ENCODE peak calls at places on chromosomes 12 and 14, in nine cellular contexts. W, D, R, A, B, K, E, X and Z are unnamed samples.

GRCh38 chr14:103110681-103111296 is 12.5 kb upstream of the TNFAIP2 start:
- DNase-seq in W (no peak), D (peak), R (no peak), A (no peak), B (no peak), K (peak), E (no peak), X (peak), Z (no peak)

GRCh38 chr14:74429221-74429691 is 3.2 kb upstream of the SYNDIG1L start:
- DNase-seq in W (no peak), D (no peak), R (no peak), A (no peak), B (no peak), K (no peak), E (no peak), X (no peak), Z (no peak)

GRCh38 chr14:35369701-35370191 is 34.8 kb downstream of the NFKBIA start:
- DNase-seq in W (no peak), D (no peak), R (no peak), A (no peak), B (peak), K (no peak), E (no peak), X (no peak), Z (no peak)

GRCh38 chr12:89354630-89354931 is 2.3 kb upstream of the DUSP6 start:
- DNase-seq in W (no peak), D (no peak), R (no peak), A (no peak), B (peak), K (no peak), E (no peak), X (peak), Z (no peak)

GRCh38 chr14:58078068-58078467 is 73.9 kb downstream of the ARMH4 start:
- DNase-seq in W (peak), D (no peak), R (no peak), A (no peak), B (no peak), K (peak), E (peak), X (no peak), Z (no peak)

GRCh38 chr12:49070971-49071370 is 1.2 kb upstream of the RHEBL1 start:
- DNase-seq in W (no peak), D (no peak), R (no peak), A (no peak), B (no peak), K (no peak), E (no peak), X (no peak), Z (no peak)

GRCh38 chr14:105015242-105015641 is 5.6 kb downstream of the CDCA4 start:
- DNase-seq in W (no peak), D (no peak), R (no peak), A (no peak), B (no peak), K (no peak), E (no peak), X (no peak), Z (no peak)

GRCh38 chr12:77161944-77162343 is 96.6 kb upstream of the E2F7 start:
- DNase-seq in W (no peak), D (no peak), R (no peak), A (no peak), B (no peak), K (no peak), E (no peak), X (no peak), Z (no peak)

GRCh38 chr14:68210729-68211299 is 391.2 kb downstream of the RAD51B start:
- DNase-seq in W (peak), D (no peak), R (no peak), A (peak), B (peak), K (peak), E (peak), X (peak), Z (peak)

DNA sequence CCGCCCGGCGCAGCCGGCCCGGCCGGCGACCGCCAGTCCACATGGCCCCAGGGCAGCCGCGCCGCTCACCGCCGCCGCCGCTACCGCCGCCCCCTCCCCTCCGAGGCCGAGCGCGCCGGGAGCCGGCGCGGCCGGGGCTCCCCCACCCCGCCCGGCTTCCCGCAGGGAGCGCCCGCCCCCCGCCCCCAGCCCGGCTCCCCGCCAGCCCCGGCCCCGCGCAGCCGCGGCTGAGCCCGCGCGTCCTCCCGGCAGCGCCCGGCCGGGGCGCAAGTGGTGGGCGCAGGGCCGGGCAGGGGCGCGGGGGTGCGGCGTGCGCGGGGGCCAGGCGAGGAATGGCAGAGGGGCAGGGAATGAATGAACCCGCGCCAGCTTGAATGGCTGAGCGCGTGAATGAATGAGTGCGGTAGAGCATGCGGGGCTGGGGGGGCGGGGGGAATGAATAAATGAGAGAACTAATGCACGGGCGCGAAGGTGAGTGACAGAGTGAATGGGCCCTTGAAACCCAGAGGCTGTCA is at the start of gene BEGAIN:
- DNase-seq in W (no peak), D (no peak), R (no peak), A (no peak), B (no peak), K (no peak), E (no peak), X (no peak), Z (no peak)
- H3K27ac ChIP-seq in W (no peak), D (peak), R (no peak), A (no peak), B (peak), K (no peak), E (no peak), X (no peak), Z (no peak)

GRCh38 chr12:113361574-113362370 is 3.4 kb downstream of the PLBD2 start:
- DNase-seq in W (no peak), D (no peak), R (no peak), A (no peak), B (no peak), K (peak), E (no peak), X (no peak), Z (no peak)

GRCh38 chr12:113359133-113359938 is 949 bp downstream of the PLBD2 start:
- DNase-seq in W (no peak), D (peak), R (no peak), A (no peak), B (no peak), K (peak), E (no peak), X (no peak), Z (no peak)

GRCh38 chr12:113364698-113365097 is 6.3 kb downstream of the PLBD2 start:
- DNase-seq in W (no peak), D (no peak), R (no peak), A (no peak), B (no peak), K (no peak), E (no peak), X (no peak), Z (no peak)

GRCh38 chr12:113358381-113359132 is at the start of gene PLBD2:
- DNase-seq in W (peak), D (peak), R (peak), A (peak), B (peak), K (peak), E (peak), X (peak), Z (peak)

GRCh38 chr12:113359939-113360748 is 1.8 kb downstream of the PLBD2 start:
- DNase-seq in W (peak), D (no peak), R (no peak), A (no peak), B (no peak), K (peak), E (no peak), X (no peak), Z (no peak)
- H3K27ac ChIP-seq in W (no peak), D (peak), R (no peak), A (no peak), B (peak), K (no peak), E (no peak), X (no peak), Z (peak)

GRCh38 chr12:32502693-32503510 is 103.5 kb downstream of the FGD4 start:
- DNase-seq in W (no peak), D (peak), R (no peak), A (no peak), B (no peak), K (peak), E (no peak), X (no peak), Z (no peak)
- H3K27ac ChIP-seq in W (no peak), D (peak), R (no peak), A (no peak), B (no peak), K (peak), E (no peak), X (no peak), Z (no peak)

DNA sequence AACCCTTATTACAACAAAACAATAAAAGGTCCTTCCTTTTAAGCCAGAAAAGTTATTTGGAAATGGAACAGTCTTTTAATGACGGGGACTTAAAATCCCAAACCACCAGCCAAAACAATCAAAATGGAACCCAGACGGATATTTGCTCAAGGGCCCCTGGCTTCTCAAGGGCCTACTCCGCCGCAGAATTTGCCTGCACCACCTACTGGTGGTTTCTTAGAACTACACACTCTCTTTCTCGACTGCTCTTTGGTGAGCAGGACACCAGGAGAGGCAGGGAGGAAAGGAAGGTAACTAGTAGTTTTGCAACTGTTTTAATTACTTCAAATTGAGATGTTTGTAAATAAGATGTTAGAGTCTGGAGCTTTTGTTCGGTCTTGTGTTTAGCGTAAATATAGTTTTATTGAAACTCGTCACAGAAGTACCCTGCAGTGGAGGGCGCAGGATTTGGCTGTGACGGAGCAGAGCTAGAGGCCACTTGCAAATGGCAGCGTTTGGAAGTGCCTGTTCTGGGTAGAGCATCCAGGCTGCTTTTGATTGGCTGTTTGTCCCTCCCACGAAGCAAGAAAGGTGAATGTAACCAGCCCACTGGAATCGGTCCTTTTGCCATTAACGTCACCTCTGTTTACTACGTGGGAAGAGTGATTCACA is 238.5 kb downstream of the CACNA1C start:
- DNase-seq in W (peak), D (no peak), R (no peak), A (no peak), B (peak), K (peak), E (no peak), X (peak), Z (peak)
- H3K27ac ChIP-seq in W (no peak), D (no peak), R (no peak), A (no peak), B (no peak), K (peak), E (no peak), X (no peak), Z (no peak)

GRCh38 chr12:51369581-51369980 is 21.6 kb downstream of the GALNT6 start:
- DNase-seq in W (no peak), D (no peak), R (no peak), A (no peak), B (no peak), K (no peak), E (no peak), X (no peak), Z (peak)
- H3K27ac ChIP-seq in W (peak), D (no peak), R (peak), A (peak), B (peak), K (no peak), E (no peak), X (peak), Z (peak)

GRCh38 chr12:75549989-75550388 is 38.6 kb upstream of the KRR1 start:
- DNase-seq in W (no peak), D (no peak), R (no peak), A (no peak), B (no peak), K (no peak), E (no peak), X (no peak), Z (no peak)

GRCh38 chr12:75551477-75551876 is 40.1 kb upstream of the KRR1 start:
- DNase-seq in W (no peak), D (no peak), R (no peak), A (no peak), B (no peak), K (no peak), E (no peak), X (no peak), Z (no peak)

GRCh38 chr12:75550906-75551305 is 39.5 kb upstream of the KRR1 start:
- DNase-seq in W (no peak), D (no peak), R (no peak), A (no peak), B (no peak), K (no peak), E (no peak), X (no peak), Z (no peak)

GRCh38 chr12:75550401-75550851 is 39.0 kb upstream of the KRR1 start:
- DNase-seq in W (no peak), D (no peak), R (no peak), A (no peak), B (no peak), K (peak), E (no peak), X (no peak), Z (no peak)

GRCh38 chr12:75548879-75549278 is 37.5 kb upstream of the KRR1 start:
- DNase-seq in W (no peak), D (no peak), R (no peak), A (no peak), B (no peak), K (no peak), E (no peak), X (no peak), Z (no peak)
- H3K27ac ChIP-seq in W (no peak), D (no peak), R (no peak), A (no peak), B (no peak), K (no peak), E (no peak), X (no peak), Z (no peak)

GRCh38 chr12:127267128-127267527 is 999.8 kb upstream of the TMEM132C start:
- DNase-seq in W (no peak), D (no peak), R (no peak), A (no peak), B (no peak), K (no peak), E (no peak), X (no peak), Z (no peak)

GRCh38 chr12:127260959-127261358 is 1006.0 kb upstream of the TMEM132C start:
- DNase-seq in W (no peak), D (no peak), R (no peak), A (no peak), B (no peak), K (no peak), E (no peak), X (no peak), Z (no peak)

GRCh38 chr12:127262658-127263057 is 1004.3 kb upstream of the TMEM132C start:
- DNase-seq in W (no peak), D (no peak), R (no peak), A (no peak), B (no peak), K (no peak), E (no peak), X (no peak), Z (no peak)

GRCh38 chr12:127260531-127260930 is 1006.4 kb upstream of the TMEM132C start:
- DNase-seq in W (peak), D (no peak), R (no peak), A (no peak), B (no peak), K (no peak), E (no peak), X (no peak), Z (no peak)

GRCh38 chr12:127263621-127264020 is 1003.3 kb upstream of the TMEM132C start:
- DNase-seq in W (no peak), D (no peak), R (no peak), A (no peak), B (no peak), K (no peak), E (no peak), X (no peak), Z (no peak)
- H3K27ac ChIP-seq in W (no peak), D (no peak), R (no peak), A (no peak), B (no peak), K (no peak), E (no peak), X (no peak), Z (no peak)

DNA sequence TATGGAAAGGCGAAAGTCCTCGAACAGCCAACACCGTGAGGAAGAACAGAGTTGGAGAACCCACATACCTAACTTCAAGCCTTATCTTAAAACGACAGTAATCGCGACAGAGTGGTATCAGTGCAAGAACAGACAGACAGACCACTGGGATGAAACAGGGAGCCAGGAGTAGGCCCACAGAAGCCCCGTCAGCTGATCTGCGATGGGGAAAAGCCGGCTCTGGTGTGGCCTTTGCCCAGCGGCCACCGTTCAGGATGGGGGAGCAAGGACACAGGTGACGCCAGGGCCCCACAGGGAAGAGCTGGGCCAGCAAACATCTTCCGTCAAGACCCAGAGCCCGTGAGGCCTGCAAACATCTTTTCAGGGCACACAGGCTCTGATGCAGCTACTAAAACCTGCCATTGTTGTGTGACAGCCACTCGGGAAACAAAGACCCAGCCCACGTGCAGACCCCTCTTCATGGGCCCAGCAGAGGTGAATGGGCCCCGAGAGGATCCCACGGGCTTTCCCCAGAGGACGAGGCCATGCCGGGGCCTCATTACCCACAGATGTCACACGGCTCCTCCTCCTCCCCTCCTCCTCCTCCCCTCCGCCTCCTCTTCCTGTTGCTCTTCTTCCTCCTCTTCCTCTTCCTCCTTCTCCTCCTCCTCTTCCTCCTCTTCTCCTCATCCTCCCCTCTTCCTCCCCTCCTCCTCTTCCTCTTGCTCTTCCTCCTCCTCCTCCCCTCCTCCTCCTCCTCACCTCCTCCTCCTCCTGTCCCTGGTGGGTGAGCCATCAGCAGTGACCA is 277.7 kb downstream of the ADGRD1 start:
- DNase-seq in W (no peak), D (no peak), R (no peak), A (no peak), B (no peak), K (no peak), E (no peak), X (no peak), Z (no peak)
- H3K27ac ChIP-seq in W (no peak), D (no peak), R (no peak), A (no peak), B (peak), K (no peak), E (no peak), X (no peak), Z (no peak)